ENCODE peak calls at places on chromosome 4, in six cellular contexts. J is Kasumi-1, F is fibroblast of pulmonary artery, D is GM04504, U is tibial nerve, H is BJ. A is an unnamed sample.

GRCh38 chr4:70463335-70463734 is 8.7 kb upstream of the MUC7 start:
- DNase-seq in J (no peak), F (no peak), D (no peak), U (no peak), H (no peak), A (no peak)

GRCh38 chr4:152189451-152190179 is 346.3 kb downstream of the FBXW7 start:
- DNase-seq in J (no peak), F (no peak), D (no peak), U (no peak), H (no peak), A (no peak)

GRCh38 chr4:173046144-173046543 is 122.5 kb upstream of the GALNT7 start:
- DNase-seq in J (no peak), F (no peak), D (no peak), U (no peak), H (no peak), A (no peak)

GRCh38 chr4:13455411-13455810 is 28.7 kb downstream of the RAB28 start:
- DNase-seq in J (no peak), F (peak), D (no peak), U (no peak), H (no peak), A (no peak)

GRCh38 chr4:81335221-81335912 is 120.3 kb upstream of the PRKG2 start:
- DNase-seq in J (no peak), F (no peak), D (peak), U (no peak), H (peak), A (no peak)

GRCh38 chr4:40283968-40284367 is 51.2 kb upstream of the CHRNA9 start:
- DNase-seq in J (no peak), F (no peak), D (no peak), U (no peak), H (no peak), A (no peak)

GRCh38 chr4:87882861-87883260 is 50.1 kb downstream of the MEPE start:
- DNase-seq in J (no peak), F (no peak), D (no peak), U (no peak), H (no peak), A (no peak)

GRCh38 chr4:174586651-174587050 is 64.4 kb upstream of the HPGD start:
- DNase-seq in J (no peak), F (no peak), D (no peak), U (no peak), H (no peak), A (no peak)

GRCh38 chr4:23290656-23291055 is 597.9 kb downstream of the GBA3 start:
- DNase-seq in J (no peak), F (peak), D (no peak), U (no peak), H (no peak), A (no peak)

GRCh38 chr4:169934794-169935400 is 91.3 kb downstream of the MFAP3L start:
- DNase-seq in J (no peak), F (no peak), D (no peak), U (no peak), H (no peak), A (no peak)

GRCh38 chr4:24890561-24890960 is 22.3 kb downstream of the CCDC149 start:
- DNase-seq in J (no peak), F (no peak), D (no peak), U (no peak), H (no peak), A (no peak)

GRCh38 chr4:149465941-149466340 is 349.7 kb downstream of the IQCM start:
- DNase-seq in J (no peak), F (peak), D (peak), U (no peak), H (peak), A (no peak)

GRCh38 chr4:136650541-136651277 is 881.6 kb downstream of the PCDH18 start:
- DNase-seq in J (no peak), F (peak), D (no peak), U (no peak), H (no peak), A (no peak)

GRCh38 chr4:24364249-24364648 is 220.1 kb downstream of the DHX15 start:
- DNase-seq in J (no peak), F (no peak), D (no peak), U (no peak), H (no peak), A (no peak)

GRCh38 chr4:54542119-54542438 is 115.7 kb upstream of the KIT start:
- DNase-seq in J (no peak), F (no peak), D (no peak), U (no peak), H (no peak), A (no peak)

GRCh38 chr4:78938474-78938867 is 767 bp downstream of the PAQR3 start:
- DNase-seq in J (no peak), F (peak), D (no peak), U (no peak), H (no peak), A (no peak)

GRCh38 chr4:48792348-48793006 is 12.4 kb upstream of the FRYL start:
- DNase-seq in J (peak), F (peak), D (no peak), U (no peak), H (no peak), A (no peak)

GRCh38 chr4:173519130-173520101 is 10.6 kb downstream of the HAND2 start:
- DNase-seq in J (no peak), F (peak), D (no peak), U (no peak), H (no peak), A (no peak)

GRCh38 chr4:147491076-147491475 is 10.2 kb downstream of the EDNRA start:
- DNase-seq in J (no peak), F (peak), D (no peak), U (no peak), H (no peak), A (no peak)

GRCh38 chr4:154367659-154368058 is 123.9 kb downstream of the DCHS2 start:
- DNase-seq in J (peak), F (no peak), D (no peak), U (no peak), H (no peak), A (no peak)

GRCh38 chr4:121632686-121633085 is 64.1 kb downstream of the ANXA5 start:
- DNase-seq in J (no peak), F (no peak), D (no peak), U (no peak), H (no peak), A (no peak)

GRCh38 chr4:7926822-7927221 is 12.8 kb downstream of the AFAP1 start:
- DNase-seq in J (no peak), F (no peak), D (no peak), U (no peak), H (no peak), A (no peak)

GRCh38 chr4:81106150-81106549 is 75.6 kb downstream of the BMP3 start:
- DNase-seq in J (no peak), F (no peak), D (no peak), U (no peak), H (no peak), A (no peak)

GRCh38 chr4:146975535-146975934 is 29.9 kb upstream of the TTC29 start:
- DNase-seq in J (peak), F (no peak), D (no peak), U (no peak), H (no peak), A (no peak)

GRCh38 chr4:127622923-127623754 is 9.6 kb upstream of the INTU start:
- DNase-seq in J (no peak), F (no peak), D (no peak), U (no peak), H (no peak), A (peak)

GRCh38 chr4:80268936-80269335 is 2.5 kb downstream of the FGF5 start:
- DNase-seq in J (no peak), F (no peak), D (no peak), U (no peak), H (no peak), A (no peak)

GRCh38 chr4:61462451-61463326 is 262.6 kb downstream of the ADGRL3 start:
- DNase-seq in J (no peak), F (peak), D (no peak), U (no peak), H (no peak), A (no peak)